ENCODE peak calls at places on chromosomes 3 and 15, in nine cellular contexts. X, R, C, E, F, J, N, H and G are unnamed samples.

GRCh38 chr15:57747206-57747605 is 40.7 kb downstream of the POLR2M start:
- DNase-seq in C (no peak), R (no peak), X (peak), F (no peak), J (no peak), N (no peak), H (no peak), E (no peak), G (no peak)

GRCh38 chr3:14725015-14725431 is 50.1 kb downstream of the C3orf20 start:
- DNase-seq in J (no peak), E (no peak), F (no peak), X (no peak), N (peak), R (no peak), C (peak), H (no peak), G (no peak)

GRCh38 chr3:10025205-10026083 is 793 bp upstream of the FANCD2 start:
- DNase-seq in N (no peak), X (no peak), E (no peak), J (no peak), F (no peak), C (no peak), R (no peak), H (no peak), G (no peak)

GRCh38 chr15:55549305-55549704 is 38.8 kb downstream of the PYGO1 start:
- DNase-seq in R (no peak), C (no peak), H (no peak), N (no peak), J (no peak), F (no peak), E (no peak), X (no peak), G (no peak)

GRCh38 chr15:66955871-66956585 is 109.4 kb upstream of the SMAD3 start:
- DNase-seq in N (peak), F (no peak), C (no peak), J (no peak), X (no peak), R (no peak), E (no peak), H (no peak), G (no peak)

GRCh38 chr15:80154336-80154735 is 1.5 kb downstream of the FAH start:
- DNase-seq in F (no peak), R (no peak), E (no peak), J (no peak), N (peak), H (no peak), C (no peak), X (no peak), G (no peak)

GRCh38 chr3:128665362-128666021 is 14.9 kb upstream of the RPN1 start:
- DNase-seq in H (no peak), C (no peak), X (no peak), R (no peak), N (no peak), F (no peak), J (no peak), E (no peak), G (no peak)

GRCh38 chr3:50737511-50738251 is 63.0 kb downstream of the DOCK3 start:
- DNase-seq in H (no peak), E (no peak), X (no peak), C (no peak), F (no peak), N (no peak), J (no peak), R (no peak), G (no peak)

GRCh38 chr3:36362216-36362615 is 18.1 kb upstream of the STAC start:
- DNase-seq in C (no peak), J (no peak), N (peak), X (no peak), E (no peak), F (no peak), R (no peak), H (no peak), G (no peak)

GRCh38 chr3:129556890-129557736 is 14.1 kb downstream of the H1-8 start:
- DNase-seq in F (no peak), N (no peak), X (no peak), J (no peak), C (no peak), H (no peak), E (no peak), R (no peak), G (no peak)

GRCh38 chr3:129058441-129059194 is 2.0 kb upstream of the GP9 start:
- DNase-seq in F (no peak), E (no peak), J (no peak), C (peak), H (no peak), R (no peak), N (peak), X (peak), G (peak)